ENCODE peak calls at places on chromosomes 13 and 19, in ten cellular contexts. One of them, this sample, is unnamed.

GRCh38 chr19:33441828-33442227 is 68.3 kb downstream of the CEBPG start:
- DNase-seq in stimulated activated CD4-positive, alpha-beta T cell treated with anti-CD3 and anti-CD28 coated beads, Interleukin-2, amount 100 ng/mL, for 4 hours: no peak
- DNase-seq in upper lobe of left lung: no peak
- DNase-seq in WTC11: no peak
- DNase-seq in EL: no peak
- DNase-seq in nephron progenitor cell: no peak
- DNase-seq in mammary epithelial cell: no peak
- DNase-seq in cardiac muscle cell: no peak
- DNase-seq in activated CD4-positive, CD25-positive, alpha-beta regulatory T cell: no peak
- DNase-seq in non-pigmented ciliary epithelial cell: no peak
- DNase-seq in this sample: no peak

GRCh38 chr19:42081584-42082258 is 5.8 kb downstream of the ZNF574 start:
- DNase-seq in stimulated activated CD4-positive, alpha-beta T cell treated with anti-CD3 and anti-CD28 coated beads, Interleukin-2, amount 100 ng/mL, for 4 hours: no peak
- DNase-seq in upper lobe of left lung: no peak
- DNase-seq in WTC11: no peak
- DNase-seq in EL: peak
- DNase-seq in nephron progenitor cell: no peak
- DNase-seq in mammary epithelial cell: no peak
- DNase-seq in cardiac muscle cell: no peak
- DNase-seq in activated CD4-positive, CD25-positive, alpha-beta regulatory T cell: no peak
- DNase-seq in non-pigmented ciliary epithelial cell: no peak
- DNase-seq in this sample: no peak

GRCh38 chr19:50870417-50871089 is 2.7 kb upstream of the KLK2 start:
- DNase-seq in stimulated activated CD4-positive, alpha-beta T cell treated with anti-CD3 and anti-CD28 coated beads, Interleukin-2, amount 100 ng/mL, for 4 hours: no peak
- DNase-seq in upper lobe of left lung: no peak
- DNase-seq in WTC11: peak
- DNase-seq in EL: no peak
- DNase-seq in nephron progenitor cell: no peak
- DNase-seq in mammary epithelial cell: no peak
- DNase-seq in cardiac muscle cell: no peak
- DNase-seq in activated CD4-positive, CD25-positive, alpha-beta regulatory T cell: no peak
- DNase-seq in non-pigmented ciliary epithelial cell: no peak
- DNase-seq in this sample: no peak

GRCh38 chr13:110354715-110355473 is 47.8 kb downstream of the COL4A2 start:
- DNase-seq in stimulated activated CD4-positive, alpha-beta T cell treated with anti-CD3 and anti-CD28 coated beads, Interleukin-2, amount 100 ng/mL, for 4 hours: no peak
- DNase-seq in upper lobe of left lung: no peak
- DNase-seq in WTC11: no peak
- DNase-seq in EL: no peak
- DNase-seq in nephron progenitor cell: no peak
- DNase-seq in mammary epithelial cell: no peak
- DNase-seq in cardiac muscle cell: no peak
- DNase-seq in activated CD4-positive, CD25-positive, alpha-beta regulatory T cell: no peak
- DNase-seq in non-pigmented ciliary epithelial cell: no peak
- DNase-seq in this sample: no peak

GRCh38 chr19:7831452-7831851 is 1.4 kb downstream of the EVI5L start:
- DNase-seq in stimulated activated CD4-positive, alpha-beta T cell treated with anti-CD3 and anti-CD28 coated beads, Interleukin-2, amount 100 ng/mL, for 4 hours: no peak
- DNase-seq in upper lobe of left lung: no peak
- DNase-seq in WTC11: peak
- DNase-seq in EL: peak
- DNase-seq in nephron progenitor cell: peak
- DNase-seq in mammary epithelial cell: peak
- DNase-seq in cardiac muscle cell: peak
- DNase-seq in activated CD4-positive, CD25-positive, alpha-beta regulatory T cell: no peak
- DNase-seq in non-pigmented ciliary epithelial cell: no peak
- DNase-seq in this sample: no peak

GRCh38 chr19:1626417-1627010 is 21.3 kb upstream of the UQCR11 start:
- DNase-seq in stimulated activated CD4-positive, alpha-beta T cell treated with anti-CD3 and anti-CD28 coated beads, Interleukin-2, amount 100 ng/mL, for 4 hours: no peak
- DNase-seq in upper lobe of left lung: no peak
- DNase-seq in WTC11: no peak
- DNase-seq in EL: no peak
- DNase-seq in nephron progenitor cell: no peak
- DNase-seq in mammary epithelial cell: no peak
- DNase-seq in cardiac muscle cell: no peak
- DNase-seq in activated CD4-positive, CD25-positive, alpha-beta regulatory T cell: no peak
- DNase-seq in non-pigmented ciliary epithelial cell: no peak
- DNase-seq in this sample: no peak

GRCh38 chr19:5289060-5289990 is 51.3 kb downstream of the PTPRS start:
- DNase-seq in stimulated activated CD4-positive, alpha-beta T cell treated with anti-CD3 and anti-CD28 coated beads, Interleukin-2, amount 100 ng/mL, for 4 hours: no peak
- DNase-seq in upper lobe of left lung: no peak
- DNase-seq in WTC11: no peak
- DNase-seq in EL: no peak
- DNase-seq in nephron progenitor cell: no peak
- DNase-seq in mammary epithelial cell: no peak
- DNase-seq in cardiac muscle cell: no peak
- DNase-seq in activated CD4-positive, CD25-positive, alpha-beta regulatory T cell: no peak
- DNase-seq in non-pigmented ciliary epithelial cell: no peak
- DNase-seq in this sample: no peak

GRCh38 chr19:18097993-18098890 is 664 bp downstream of the MAST3 start:
- DNase-seq in stimulated activated CD4-positive, alpha-beta T cell treated with anti-CD3 and anti-CD28 coated beads, Interleukin-2, amount 100 ng/mL, for 4 hours: no peak
- DNase-seq in upper lobe of left lung: no peak
- DNase-seq in WTC11: no peak
- DNase-seq in EL: no peak
- DNase-seq in nephron progenitor cell: no peak
- DNase-seq in mammary epithelial cell: no peak
- DNase-seq in cardiac muscle cell: no peak
- DNase-seq in activated CD4-positive, CD25-positive, alpha-beta regulatory T cell: no peak
- DNase-seq in non-pigmented ciliary epithelial cell: no peak
- DNase-seq in this sample: no peak

GRCh38 chr19:10964903-10965302 is 4.1 kb downstream of the SMARCA4 start:
- DNase-seq in stimulated activated CD4-positive, alpha-beta T cell treated with anti-CD3 and anti-CD28 coated beads, Interleukin-2, amount 100 ng/mL, for 4 hours: no peak
- DNase-seq in upper lobe of left lung: no peak
- DNase-seq in WTC11: no peak
- DNase-seq in EL: no peak
- DNase-seq in nephron progenitor cell: no peak
- DNase-seq in mammary epithelial cell: no peak
- DNase-seq in cardiac muscle cell: no peak
- DNase-seq in activated CD4-positive, CD25-positive, alpha-beta regulatory T cell: no peak
- DNase-seq in non-pigmented ciliary epithelial cell: no peak
- DNase-seq in this sample: no peak

GRCh38 chr19:17268754-17269153 is 1.5 kb downstream of the BABAM1 start:
- DNase-seq in stimulated activated CD4-positive, alpha-beta T cell treated with anti-CD3 and anti-CD28 coated beads, Interleukin-2, amount 100 ng/mL, for 4 hours: no peak
- DNase-seq in upper lobe of left lung: no peak
- DNase-seq in WTC11: no peak
- DNase-seq in EL: no peak
- DNase-seq in nephron progenitor cell: no peak
- DNase-seq in mammary epithelial cell: no peak
- DNase-seq in cardiac muscle cell: no peak
- DNase-seq in activated CD4-positive, CD25-positive, alpha-beta regulatory T cell: no peak
- DNase-seq in non-pigmented ciliary epithelial cell: no peak
- DNase-seq in this sample: no peak

GRCh38 chr19:18420931-18421330 is 1.7 kb downstream of the SSBP4 start:
- DNase-seq in stimulated activated CD4-positive, alpha-beta T cell treated with anti-CD3 and anti-CD28 coated beads, Interleukin-2, amount 100 ng/mL, for 4 hours: no peak
- DNase-seq in upper lobe of left lung: no peak
- DNase-seq in WTC11: no peak
- DNase-seq in EL: no peak
- DNase-seq in nephron progenitor cell: no peak
- DNase-seq in mammary epithelial cell: no peak
- DNase-seq in cardiac muscle cell: no peak
- DNase-seq in activated CD4-positive, CD25-positive, alpha-beta regulatory T cell: no peak
- DNase-seq in non-pigmented ciliary epithelial cell: no peak
- DNase-seq in this sample: no peak

GRCh38 chr13:33205804-33206221 is 79.7 kb downstream of the STARD13 start:
- DNase-seq in stimulated activated CD4-positive, alpha-beta T cell treated with anti-CD3 and anti-CD28 coated beads, Interleukin-2, amount 100 ng/mL, for 4 hours: no peak
- DNase-seq in upper lobe of left lung: no peak
- DNase-seq in WTC11: no peak
- DNase-seq in EL: no peak
- DNase-seq in nephron progenitor cell: no peak
- DNase-seq in mammary epithelial cell: no peak
- DNase-seq in cardiac muscle cell: no peak
- DNase-seq in activated CD4-positive, CD25-positive, alpha-beta regulatory T cell: no peak
- DNase-seq in non-pigmented ciliary epithelial cell: no peak
- DNase-seq in this sample: no peak

GRCh38 chr13:44142911-44143665 is 230.5 kb upstream of the SERP2 start:
- DNase-seq in stimulated activated CD4-positive, alpha-beta T cell treated with anti-CD3 and anti-CD28 coated beads, Interleukin-2, amount 100 ng/mL, for 4 hours: no peak
- DNase-seq in upper lobe of left lung: no peak
- DNase-seq in WTC11: no peak
- DNase-seq in EL: peak
- DNase-seq in nephron progenitor cell: no peak
- DNase-seq in mammary epithelial cell: peak
- DNase-seq in cardiac muscle cell: no peak
- DNase-seq in activated CD4-positive, CD25-positive, alpha-beta regulatory T cell: no peak
- DNase-seq in non-pigmented ciliary epithelial cell: peak
- DNase-seq in this sample: no peak

GRCh38 chr19:15303105-15303780 is 29.1 kb downstream of the BRD4 start:
- DNase-seq in stimulated activated CD4-positive, alpha-beta T cell treated with anti-CD3 and anti-CD28 coated beads, Interleukin-2, amount 100 ng/mL, for 4 hours: no peak
- DNase-seq in upper lobe of left lung: no peak
- DNase-seq in WTC11: no peak
- DNase-seq in EL: peak
- DNase-seq in nephron progenitor cell: no peak
- DNase-seq in mammary epithelial cell: no peak
- DNase-seq in cardiac muscle cell: no peak
- DNase-seq in activated CD4-positive, CD25-positive, alpha-beta regulatory T cell: no peak
- DNase-seq in non-pigmented ciliary epithelial cell: no peak
- DNase-seq in this sample: no peak

GRCh38 chr19:39924952-39925351 is 9.5 kb downstream of the FCGBP start:
- DNase-seq in stimulated activated CD4-positive, alpha-beta T cell treated with anti-CD3 and anti-CD28 coated beads, Interleukin-2, amount 100 ng/mL, for 4 hours: no peak
- DNase-seq in upper lobe of left lung: no peak
- DNase-seq in WTC11: no peak
- DNase-seq in EL: no peak
- DNase-seq in nephron progenitor cell: no peak
- DNase-seq in mammary epithelial cell: no peak
- DNase-seq in cardiac muscle cell: no peak
- DNase-seq in activated CD4-positive, CD25-positive, alpha-beta regulatory T cell: no peak
- DNase-seq in non-pigmented ciliary epithelial cell: no peak
- DNase-seq in this sample: no peak

GRCh38 chr13:108322206-108322824 is 52.8 kb downstream of the TNFSF13B start:
- DNase-seq in stimulated activated CD4-positive, alpha-beta T cell treated with anti-CD3 and anti-CD28 coated beads, Interleukin-2, amount 100 ng/mL, for 4 hours: no peak
- DNase-seq in upper lobe of left lung: no peak
- DNase-seq in WTC11: no peak
- DNase-seq in EL: peak
- DNase-seq in nephron progenitor cell: no peak
- DNase-seq in mammary epithelial cell: peak
- DNase-seq in cardiac muscle cell: peak
- DNase-seq in activated CD4-positive, CD25-positive, alpha-beta regulatory T cell: no peak
- DNase-seq in non-pigmented ciliary epithelial cell: no peak
- DNase-seq in this sample: no peak

GRCh38 chr13:44199627-44200207 is 173.9 kb upstream of the SERP2 start:
- DNase-seq in stimulated activated CD4-positive, alpha-beta T cell treated with anti-CD3 and anti-CD28 coated beads, Interleukin-2, amount 100 ng/mL, for 4 hours: no peak
- DNase-seq in upper lobe of left lung: peak
- DNase-seq in WTC11: no peak
- DNase-seq in EL: no peak
- DNase-seq in nephron progenitor cell: no peak
- DNase-seq in mammary epithelial cell: no peak
- DNase-seq in cardiac muscle cell: no peak
- DNase-seq in activated CD4-positive, CD25-positive, alpha-beta regulatory T cell: no peak
- DNase-seq in non-pigmented ciliary epithelial cell: no peak
- DNase-seq in this sample: no peak

GRCh38 chr13:88031980-88032562 is 360.9 kb downstream of the SLITRK5 start:
- DNase-seq in stimulated activated CD4-positive, alpha-beta T cell treated with anti-CD3 and anti-CD28 coated beads, Interleukin-2, amount 100 ng/mL, for 4 hours: no peak
- DNase-seq in upper lobe of left lung: no peak
- DNase-seq in WTC11: no peak
- DNase-seq in EL: peak
- DNase-seq in nephron progenitor cell: no peak
- DNase-seq in mammary epithelial cell: peak
- DNase-seq in cardiac muscle cell: no peak
- DNase-seq in activated CD4-positive, CD25-positive, alpha-beta regulatory T cell: no peak
- DNase-seq in non-pigmented ciliary epithelial cell: peak
- DNase-seq in this sample: no peak

GRCh38 chr19:18461471-18461870 is 23.5 kb upstream of the ISYNA1 start:
- DNase-seq in stimulated activated CD4-positive, alpha-beta T cell treated with anti-CD3 and anti-CD28 coated beads, Interleukin-2, amount 100 ng/mL, for 4 hours: no peak
- DNase-seq in upper lobe of left lung: no peak
- DNase-seq in WTC11: no peak
- DNase-seq in EL: no peak
- DNase-seq in nephron progenitor cell: no peak
- DNase-seq in mammary epithelial cell: no peak
- DNase-seq in cardiac muscle cell: no peak
- DNase-seq in activated CD4-positive, CD25-positive, alpha-beta regulatory T cell: no peak
- DNase-seq in non-pigmented ciliary epithelial cell: no peak
- DNase-seq in this sample: no peak

GRCh38 chr13:39641645-39642044 is 13.8 kb upstream of the COG6 start:
- DNase-seq in stimulated activated CD4-positive, alpha-beta T cell treated with anti-CD3 and anti-CD28 coated beads, Interleukin-2, amount 100 ng/mL, for 4 hours: no peak
- DNase-seq in upper lobe of left lung: no peak
- DNase-seq in WTC11: no peak
- DNase-seq in EL: no peak
- DNase-seq in nephron progenitor cell: no peak
- DNase-seq in mammary epithelial cell: no peak
- DNase-seq in cardiac muscle cell: no peak
- DNase-seq in activated CD4-positive, CD25-positive, alpha-beta regulatory T cell: no peak
- DNase-seq in non-pigmented ciliary epithelial cell: no peak
- DNase-seq in this sample: no peak

GRCh38 chr19:32287086-32287485 is 58.3 kb upstream of the ZNF507 start:
- DNase-seq in stimulated activated CD4-positive, alpha-beta T cell treated with anti-CD3 and anti-CD28 coated beads, Interleukin-2, amount 100 ng/mL, for 4 hours: no peak
- DNase-seq in upper lobe of left lung: no peak
- DNase-seq in WTC11: no peak
- DNase-seq in EL: no peak
- DNase-seq in nephron progenitor cell: no peak
- DNase-seq in mammary epithelial cell: no peak
- DNase-seq in cardiac muscle cell: no peak
- DNase-seq in activated CD4-positive, CD25-positive, alpha-beta regulatory T cell: no peak
- DNase-seq in non-pigmented ciliary epithelial cell: no peak
- DNase-seq in this sample: no peak

GRCh38 chr13:51041126-51041525 is 69.9 kb downstream of the C13orf42 start:
- DNase-seq in stimulated activated CD4-positive, alpha-beta T cell treated with anti-CD3 and anti-CD28 coated beads, Interleukin-2, amount 100 ng/mL, for 4 hours: no peak
- DNase-seq in upper lobe of left lung: no peak
- DNase-seq in WTC11: no peak
- DNase-seq in EL: no peak
- DNase-seq in nephron progenitor cell: no peak
- DNase-seq in mammary epithelial cell: no peak
- DNase-seq in cardiac muscle cell: no peak
- DNase-seq in activated CD4-positive, CD25-positive, alpha-beta regulatory T cell: no peak
- DNase-seq in non-pigmented ciliary epithelial cell: no peak
- DNase-seq in this sample: no peak

GRCh38 chr13:111904166-111904565 is 162.8 kb upstream of the SOX1 start:
- DNase-seq in stimulated activated CD4-positive, alpha-beta T cell treated with anti-CD3 and anti-CD28 coated beads, Interleukin-2, amount 100 ng/mL, for 4 hours: no peak
- DNase-seq in upper lobe of left lung: peak
- DNase-seq in WTC11: peak
- DNase-seq in EL: no peak
- DNase-seq in nephron progenitor cell: no peak
- DNase-seq in mammary epithelial cell: no peak
- DNase-seq in cardiac muscle cell: no peak
- DNase-seq in activated CD4-positive, CD25-positive, alpha-beta regulatory T cell: no peak
- DNase-seq in non-pigmented ciliary epithelial cell: no peak
- DNase-seq in this sample: no peak

GRCh38 chr19:18488403-18488723 is 33.5 kb downstream of the ELL start:
- DNase-seq in stimulated activated CD4-positive, alpha-beta T cell treated with anti-CD3 and anti-CD28 coated beads, Interleukin-2, amount 100 ng/mL, for 4 hours: no peak
- DNase-seq in upper lobe of left lung: no peak
- DNase-seq in WTC11: no peak
- DNase-seq in EL: peak
- DNase-seq in nephron progenitor cell: no peak
- DNase-seq in mammary epithelial cell: peak
- DNase-seq in cardiac muscle cell: no peak
- DNase-seq in activated CD4-positive, CD25-positive, alpha-beta regulatory T cell: no peak
- DNase-seq in non-pigmented ciliary epithelial cell: no peak
- DNase-seq in this sample: no peak

GRCh38 chr19:1856345-1856697 is 7.1 kb downstream of the KLF16 start:
- DNase-seq in stimulated activated CD4-positive, alpha-beta T cell treated with anti-CD3 and anti-CD28 coated beads, Interleukin-2, amount 100 ng/mL, for 4 hours: no peak
- DNase-seq in upper lobe of left lung: no peak
- DNase-seq in WTC11: no peak
- DNase-seq in EL: no peak
- DNase-seq in nephron progenitor cell: no peak
- DNase-seq in mammary epithelial cell: no peak
- DNase-seq in cardiac muscle cell: no peak
- DNase-seq in activated CD4-positive, CD25-positive, alpha-beta regulatory T cell: no peak
- DNase-seq in non-pigmented ciliary epithelial cell: no peak
- DNase-seq in this sample: no peak

GRCh38 chr13:29573190-29573589 is 22.3 kb downstream of the SLC7A1 start:
- DNase-seq in stimulated activated CD4-positive, alpha-beta T cell treated with anti-CD3 and anti-CD28 coated beads, Interleukin-2, amount 100 ng/mL, for 4 hours: no peak
- DNase-seq in upper lobe of left lung: peak
- DNase-seq in WTC11: no peak
- DNase-seq in EL: peak
- DNase-seq in nephron progenitor cell: no peak
- DNase-seq in mammary epithelial cell: no peak
- DNase-seq in cardiac muscle cell: no peak
- DNase-seq in activated CD4-positive, CD25-positive, alpha-beta regulatory T cell: no peak
- DNase-seq in non-pigmented ciliary epithelial cell: no peak
- DNase-seq in this sample: no peak

GRCh38 chr13:25733061-25733491 is 318.7 kb downstream of the SHISA2 start:
- DNase-seq in stimulated activated CD4-positive, alpha-beta T cell treated with anti-CD3 and anti-CD28 coated beads, Interleukin-2, amount 100 ng/mL, for 4 hours: no peak
- DNase-seq in upper lobe of left lung: no peak
- DNase-seq in WTC11: no peak
- DNase-seq in EL: peak
- DNase-seq in nephron progenitor cell: no peak
- DNase-seq in mammary epithelial cell: peak
- DNase-seq in cardiac muscle cell: no peak
- DNase-seq in activated CD4-positive, CD25-positive, alpha-beta regulatory T cell: no peak
- DNase-seq in non-pigmented ciliary epithelial cell: peak
- DNase-seq in this sample: no peak

GRCh38 chr19:46970815-46971214 is 48.8 kb upstream of the NPAS1 start:
- DNase-seq in stimulated activated CD4-positive, alpha-beta T cell treated with anti-CD3 and anti-CD28 coated beads, Interleukin-2, amount 100 ng/mL, for 4 hours: no peak
- DNase-seq in upper lobe of left lung: no peak
- DNase-seq in WTC11: no peak
- DNase-seq in EL: peak
- DNase-seq in nephron progenitor cell: no peak
- DNase-seq in mammary epithelial cell: no peak
- DNase-seq in cardiac muscle cell: no peak
- DNase-seq in activated CD4-positive, CD25-positive, alpha-beta regulatory T cell: no peak
- DNase-seq in non-pigmented ciliary epithelial cell: no peak
- DNase-seq in this sample: no peak